ENCODE peak calls at places on chromosomes 2 and 18, in four cellular contexts. H is WTC11, U is SK-N-SH, S is H1. L is an unnamed sample.

GRCh38 chr2:36423172-36423571 is 67.6 kb downstream of the CRIM1 start:
- DNase-seq in H (no peak), U (no peak), S (no peak), L (no peak)

GRCh38 chr2:119481501-119482455 is 42.5 kb downstream of the SCTR start:
- DNase-seq in H (no peak), U (no peak), S (no peak), L (no peak)

GRCh38 chr2:174683392-174683759 is 80.9 kb downstream of the CHRNA1 start:
- DNase-seq in H (no peak), U (peak; percentile 49), S (no peak), L (no peak)

GRCh38 chr18:78625446-78625845 is 354.2 kb upstream of the SALL3 start:
- DNase-seq in H (no peak), U (no peak), S (no peak), L (no peak)

GRCh38 chr2:101516833-101517690 is 42.1 kb upstream of the RFX8 start:
- DNase-seq in H (no peak), U (no peak), S (no peak), L (no peak)

GRCh38 chr2:86439879-86440630 is 1.1 kb upstream of the KDM3A start:
- DNase-seq in H (no peak), U (no peak), S (no peak), L (no peak)

GRCh38 chr2:219737270-219737691 is 109.9 kb downstream of the SLC4A3 start:
- DNase-seq in H (no peak), U (no peak), S (no peak), L (no peak)

GRCh38 chr18:55269632-55270031 is 310.4 kb upstream of the CCDC68 start:
- DNase-seq in H (no peak), U (no peak), S (no peak), L (no peak)

GRCh38 chr2:69902213-69902922 is 8.6 kb downstream of the SNRNP27 start:
- DNase-seq in H (no peak), U (no peak), S (no peak), L (no peak)

GRCh38 chr2:156331572-156332451 is 709 bp downstream of the NR4A2 start:
- DNase-seq in H (no peak), U (peak; percentile 34), S (no peak), L (peak; percentile 73)

GRCh38 chr2:128425216-128425615 is 106.5 kb upstream of the HS6ST1 start:
- DNase-seq in H (no peak), U (no peak), S (no peak), L (no peak)

GRCh38 chr2:122007577-122007976 is 252.1 kb downstream of the TSN start:
- DNase-seq in H (no peak), U (no peak), S (no peak), L (no peak)

GRCh38 chr18:48129621-48130082 is 199.2 kb upstream of the SMAD2 start:
- DNase-seq in H (no peak), U (no peak), S (no peak), L (no peak)

GRCh38 chr2:199379251-199379650 is 78.5 kb downstream of the SATB2 start:
- DNase-seq in H (no peak), U (no peak), S (no peak), L (peak; percentile 10)

GRCh38 chr2:205976120-205976814 is 109.7 kb downstream of the INO80D start:
- DNase-seq in H (no peak), U (no peak), S (no peak), L (no peak)

GRCh38 chr2:120013569-120014223 is 819 bp downstream of the EPB41L5 start:
- DNase-seq in H (peak; percentile 74), U (no peak), S (no peak), L (no peak)

GRCh38 chr2:203673933-203674332 is 32.5 kb upstream of the CD28 start:
- DNase-seq in H (no peak), U (no peak), S (no peak), L (no peak)

GRCh38 chr2:121346886-121347285 is 61.9 kb upstream of the TFCP2L1 start:
- DNase-seq in H (no peak), U (no peak), S (no peak), L (no peak)

GRCh38 chr2:55618025-55618648 is 715 bp upstream of the PPP4R3B start:
- DNase-seq in H (no peak), U (peak; percentile 9), S (no peak), L (peak; percentile 33)

GRCh38 chr2:37648316-37649011 is 23.0 kb downstream of the CDC42EP3 start:
- DNase-seq in H (no peak), U (no peak), S (no peak), L (no peak)

GRCh38 chr2:231679131-231679530 is 29.2 kb upstream of the PTMA start:
- DNase-seq in H (no peak), U (no peak), S (no peak), L (no peak)

GRCh38 chr2:241956521-241957110 is 87.1 kb downstream of the RTP5 start:
- DNase-seq in H (no peak), U (no peak), S (no peak), L (no peak)

GRCh38 chr2:237866119-237866621 is 6.7 kb downstream of the RAMP1 start:
- DNase-seq in H (no peak), U (peak; percentile 42), S (no peak), L (no peak)

GRCh38 chr2:196105956-196106355 is 37.3 kb upstream of the DNAH7 start:
- DNase-seq in H (no peak), U (no peak), S (no peak), L (no peak)

GRCh38 chr2:153536105-153536504 is 57.5 kb upstream of the RPRM start:
- DNase-seq in H (no peak), U (no peak), S (no peak), L (no peak)

GRCh38 chr2:125371867-125372266 is 1284.1 kb upstream of the GYPC start:
- DNase-seq in H (no peak), U (no peak), S (no peak), L (no peak)

GRCh38 chr2:144944506-144945230 is 424.7 kb upstream of the ZEB2 start:
- DNase-seq in H (no peak), U (no peak), S (no peak), L (no peak)

GRCh38 chr2:234951386-234952269 is at the start of gene SH3BP4:
- DNase-seq in H (peak; percentile 82), U (peak; percentile 99), S (no peak), L (peak; percentile 11)

GRCh38 chr2:241456546-241456945 is 51.8 kb downstream of the STK25 start:
- DNase-seq in H (no peak), U (peak; percentile 10), S (no peak), L (no peak)

GRCh38 chr2:181106789-181107418 is 126.5 kb downstream of the UBE2E3 start:
- DNase-seq in H (no peak), U (no peak), S (no peak), L (peak; percentile 11)

GRCh38 chr2:46776687-46777327 is 138.8 kb downstream of the MCFD2 start:
- DNase-seq in H (peak; percentile 68), U (peak; percentile 71), S (no peak), L (peak; percentile 31)

GRCh38 chr2:179555681-179556283 is 291.1 kb upstream of the SESTD1 start:
- DNase-seq in H (no peak), U (no peak), S (no peak), L (no peak)

GRCh38 chr2:67346718-67347407 is 50.3 kb upstream of the ETAA1 start:
- DNase-seq in H (no peak), U (no peak), S (no peak), L (no peak)

GRCh38 chr2:48116518-48116917 is 210.2 kb upstream of the FBXO11 start:
- DNase-seq in H (no peak), U (no peak), S (no peak), L (no peak)

GRCh38 chr2:48110497-48110896 is 204.2 kb upstream of the FBXO11 start:
- DNase-seq in H (no peak), U (no peak), S (no peak), L (no peak)

GRCh38 chr2:48112911-48113687 is 206.8 kb upstream of the FBXO11 start:
- DNase-seq in H (no peak), U (no peak), S (no peak), L (no peak)

GRCh38 chr2:48113767-48114166 is 207.5 kb upstream of the FBXO11 start:
- DNase-seq in H (no peak), U (no peak), S (no peak), L (no peak)

DNA sequence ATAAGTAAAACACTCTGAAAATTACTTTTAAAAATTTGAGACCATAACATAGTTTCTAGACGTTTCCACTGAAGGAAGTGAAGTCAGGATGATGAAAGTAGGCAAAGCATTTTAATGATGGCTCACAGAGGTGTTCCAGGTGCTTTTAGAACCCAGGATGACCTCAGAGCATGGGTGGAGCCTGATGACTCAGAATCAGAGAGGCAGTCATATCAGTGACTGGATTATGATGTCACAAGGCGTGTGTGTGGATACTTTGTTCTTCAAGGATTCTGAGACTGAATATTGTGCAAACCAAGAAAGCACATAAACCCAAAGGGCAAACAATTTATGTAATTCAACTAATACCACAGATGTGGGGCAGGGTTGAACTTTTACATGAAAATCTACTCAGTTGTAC is 208.0 kb upstream of the FBXO11 start:
- DNase-seq in H (no peak), U (no peak), S (no peak), L (peak; percentile 79)
- TF ChIP-seq TEAD4 in H (no peak), U (no peak), S (no peak), L (peak; percentile 11)

GRCh38 chr2:63050186-63050915 is at the start of gene OTX1:
- DNase-seq in H (peak; percentile 84), U (peak; percentile 75), S (no peak), L (peak; percentile 95)

GRCh38 chr2:63051795-63052333 is 1.2 kb downstream of the OTX1 start:
- DNase-seq in H (peak; percentile 32), U (peak; percentile 29), S (no peak), L (no peak)

GRCh38 chr2:63049291-63050185 is 1.1 kb upstream of the OTX1 start:
- DNase-seq in H (peak; percentile 51), U (peak; percentile 53), S (no peak), L (no peak)

GRCh38 chr2:63052411-63053234 is 2.0 kb downstream of the OTX1 start:
- DNase-seq in H (peak; percentile 12), U (peak; percentile 29), S (no peak), L (no peak)

DNA sequence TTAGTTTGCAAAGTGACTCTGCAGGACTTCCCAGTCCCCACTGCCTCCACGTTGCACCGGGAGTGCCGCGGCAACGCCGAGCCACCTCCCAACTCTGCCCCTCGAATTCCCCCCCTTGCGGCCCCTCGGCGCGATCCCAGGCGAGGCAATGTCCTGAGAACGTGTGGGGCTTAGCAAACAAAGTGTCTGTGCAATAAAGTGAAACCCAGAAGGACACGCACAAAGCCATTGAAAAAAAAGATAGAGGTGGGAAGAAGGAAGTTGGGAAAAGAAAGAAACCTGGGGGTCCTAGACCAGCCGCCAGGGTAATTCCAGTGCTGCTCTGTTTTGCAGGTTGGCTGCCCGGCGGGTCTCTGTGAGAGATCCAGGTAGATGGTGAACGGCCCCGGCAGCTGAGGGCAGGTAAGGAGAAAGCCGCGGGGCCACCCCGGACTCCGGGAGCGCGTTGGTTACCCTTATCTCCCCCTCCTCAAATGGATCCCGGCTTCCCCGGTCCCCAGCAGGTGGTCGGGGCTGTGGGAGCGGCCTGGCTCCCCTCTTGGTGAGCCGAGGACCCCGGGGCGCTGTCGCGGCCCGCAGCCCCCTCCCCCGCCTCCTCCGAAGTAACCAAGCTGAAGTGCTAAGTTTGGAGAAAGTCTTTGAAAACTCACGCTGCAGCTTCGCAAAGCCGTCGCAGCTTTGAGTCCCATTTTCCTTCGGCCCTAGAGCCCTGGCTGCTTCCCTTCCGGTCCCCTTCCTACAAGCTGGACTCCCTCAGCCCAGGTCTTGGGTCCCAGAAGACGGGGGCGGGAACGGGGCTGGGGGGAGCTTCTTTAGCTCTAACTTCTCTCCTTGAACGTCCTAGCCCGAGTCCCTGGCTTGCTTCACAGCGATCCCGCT is 525 bp downstream of the OTX1 start:
- DNase-seq in H (peak; percentile 62), U (peak; percentile 58), S (no peak), L (peak; percentile 41)
- TF ChIP-seq TEAD4 in H (no peak), U (no peak), S (no peak), L (no peak)

GRCh38 chr18:22637787-22638186 is 220.1 kb upstream of the CTAGE1 start:
- DNase-seq in H (no peak), U (no peak), S (no peak), L (no peak)
- TF ChIP-seq TEAD4 in H (no peak), U (no peak), S (no peak), L (no peak)

GRCh38 chr2:217920879-217921603 is 81.8 kb downstream of the TNS1 start:
- DNase-seq in H (no peak), U (peak; percentile 86), S (no peak), L (no peak)
- TF ChIP-seq TEAD4 in H (no peak), U (no peak), S (peak; percentile 56), L (no peak)